ENCODE peak calls at places on chromosomes 7 and 10, in six cellular contexts. One of them, this sample, is unnamed.

GRCh38 chr10:102163342-102163989 is 11.3 kb downstream of the NOLC1 start:
- DNase-seq in stomach: no peak
- DNase-seq in GM12864: no peak
- DNase-seq in fibroblast of mammary gland: no peak
- DNase-seq in colonic mucosa: no peak
- DNase-seq in cardiac fibroblast: no peak
- DNase-seq in this sample: no peak

GRCh38 chr7:82805527-82805960 is 357.1 kb downstream of the PCLO start:
- DNase-seq in stomach: no peak
- DNase-seq in GM12864: no peak
- DNase-seq in fibroblast of mammary gland: peak
- DNase-seq in colonic mucosa: no peak
- DNase-seq in cardiac fibroblast: peak
- DNase-seq in this sample: no peak

GRCh38 chr7:156661637-156662036 is 21.1 kb downstream of the RNF32 start:
- DNase-seq in stomach: no peak
- DNase-seq in GM12864: no peak
- DNase-seq in fibroblast of mammary gland: no peak
- DNase-seq in colonic mucosa: no peak
- DNase-seq in cardiac fibroblast: no peak
- DNase-seq in this sample: no peak

GRCh38 chr10:119762805-119763798 is 37.3 kb downstream of the INPP5F start:
- DNase-seq in stomach: no peak
- DNase-seq in GM12864: no peak
- DNase-seq in fibroblast of mammary gland: no peak
- DNase-seq in colonic mucosa: no peak
- DNase-seq in cardiac fibroblast: no peak
- DNase-seq in this sample: no peak

GRCh38 chr7:11895352-11895751 is 63.4 kb upstream of the THSD7A start:
- DNase-seq in stomach: no peak
- DNase-seq in GM12864: no peak
- DNase-seq in fibroblast of mammary gland: no peak
- DNase-seq in colonic mucosa: no peak
- DNase-seq in cardiac fibroblast: no peak
- DNase-seq in this sample: no peak

GRCh38 chr7:66930341-66930740 is 9.3 kb downstream of the TMEM248 start:
- DNase-seq in stomach: no peak
- DNase-seq in GM12864: no peak
- DNase-seq in fibroblast of mammary gland: peak
- DNase-seq in colonic mucosa: no peak
- DNase-seq in cardiac fibroblast: peak
- DNase-seq in this sample: no peak

GRCh38 chr10:20146004-20146403 is 329.8 kb downstream of the PLXDC2 start:
- DNase-seq in stomach: no peak
- DNase-seq in GM12864: no peak
- DNase-seq in fibroblast of mammary gland: no peak
- DNase-seq in colonic mucosa: no peak
- DNase-seq in cardiac fibroblast: no peak
- DNase-seq in this sample: no peak

GRCh38 chr7:50261593-50261992 is 42.9 kb upstream of the IKZF1 start:
- DNase-seq in stomach: no peak
- DNase-seq in GM12864: no peak
- DNase-seq in fibroblast of mammary gland: no peak
- DNase-seq in colonic mucosa: no peak
- DNase-seq in cardiac fibroblast: no peak
- DNase-seq in this sample: no peak

GRCh38 chr10:24826022-24826421 is 102.3 kb upstream of the ARHGAP21 start:
- DNase-seq in stomach: no peak
- DNase-seq in GM12864: no peak
- DNase-seq in fibroblast of mammary gland: peak
- DNase-seq in colonic mucosa: no peak
- DNase-seq in cardiac fibroblast: peak
- DNase-seq in this sample: no peak

GRCh38 chr10:49560526-49560925 is 21.6 kb upstream of the ERCC6 start:
- DNase-seq in stomach: no peak
- DNase-seq in GM12864: no peak
- DNase-seq in fibroblast of mammary gland: no peak
- DNase-seq in colonic mucosa: no peak
- DNase-seq in cardiac fibroblast: no peak
- DNase-seq in this sample: peak

GRCh38 chr10:72079356-72079755 is 9.0 kb downstream of the SPOCK2 start:
- DNase-seq in stomach: no peak
- DNase-seq in GM12864: no peak
- DNase-seq in fibroblast of mammary gland: no peak
- DNase-seq in colonic mucosa: no peak
- DNase-seq in cardiac fibroblast: no peak
- DNase-seq in this sample: no peak

GRCh38 chr7:41033526-41033925 is 669.4 kb downstream of the INHBA start:
- DNase-seq in stomach: no peak
- DNase-seq in GM12864: no peak
- DNase-seq in fibroblast of mammary gland: peak
- DNase-seq in colonic mucosa: no peak
- DNase-seq in cardiac fibroblast: peak
- DNase-seq in this sample: peak

GRCh38 chr7:80095545-80095944 is 39.1 kb upstream of the GNAI1 start:
- DNase-seq in stomach: no peak
- DNase-seq in GM12864: no peak
- DNase-seq in fibroblast of mammary gland: peak
- DNase-seq in colonic mucosa: no peak
- DNase-seq in cardiac fibroblast: peak
- DNase-seq in this sample: no peak

GRCh38 chr7:152571031-152571430 is 104.9 kb downstream of the XRCC2 start:
- DNase-seq in stomach: no peak
- DNase-seq in GM12864: no peak
- DNase-seq in fibroblast of mammary gland: peak
- DNase-seq in colonic mucosa: no peak
- DNase-seq in cardiac fibroblast: no peak
- DNase-seq in this sample: no peak

GRCh38 chr10:125795111-125795510 is 19.5 kb upstream of the MMP21 start:
- DNase-seq in stomach: no peak
- DNase-seq in GM12864: no peak
- DNase-seq in fibroblast of mammary gland: no peak
- DNase-seq in colonic mucosa: no peak
- DNase-seq in cardiac fibroblast: no peak
- DNase-seq in this sample: no peak

GRCh38 chr10:81071087-81071796 is 533.5 kb downstream of the SH2D4B start:
- DNase-seq in stomach: no peak
- DNase-seq in GM12864: no peak
- DNase-seq in fibroblast of mammary gland: no peak
- DNase-seq in colonic mucosa: no peak
- DNase-seq in cardiac fibroblast: no peak
- DNase-seq in this sample: no peak

GRCh38 chr7:82965088-82966036 is 197.3 kb downstream of the PCLO start:
- DNase-seq in stomach: no peak
- DNase-seq in GM12864: no peak
- DNase-seq in fibroblast of mammary gland: no peak
- DNase-seq in colonic mucosa: no peak
- DNase-seq in cardiac fibroblast: no peak
- DNase-seq in this sample: no peak

GRCh38 chr7:117250801-117251200 is 72.1 kb downstream of the WNT2 start:
- DNase-seq in stomach: no peak
- DNase-seq in GM12864: no peak
- DNase-seq in fibroblast of mammary gland: peak
- DNase-seq in colonic mucosa: no peak
- DNase-seq in cardiac fibroblast: peak
- DNase-seq in this sample: peak

GRCh38 chr10:130300608-130301025 is 164.4 kb downstream of the GLRX3 start:
- DNase-seq in stomach: no peak
- DNase-seq in GM12864: no peak
- DNase-seq in fibroblast of mammary gland: peak
- DNase-seq in colonic mucosa: no peak
- DNase-seq in cardiac fibroblast: no peak
- DNase-seq in this sample: no peak

GRCh38 chr10:63677001-63677400 is 155.8 kb downstream of the REEP3 start:
- DNase-seq in stomach: no peak
- DNase-seq in GM12864: no peak
- DNase-seq in fibroblast of mammary gland: no peak
- DNase-seq in colonic mucosa: no peak
- DNase-seq in cardiac fibroblast: no peak
- DNase-seq in this sample: no peak

GRCh38 chr10:63683686-63684085 is 162.5 kb downstream of the REEP3 start:
- DNase-seq in stomach: no peak
- DNase-seq in GM12864: no peak
- DNase-seq in fibroblast of mammary gland: no peak
- DNase-seq in colonic mucosa: no peak
- DNase-seq in cardiac fibroblast: no peak
- DNase-seq in this sample: no peak

GRCh38 chr10:63684257-63684936 is 163.2 kb downstream of the REEP3 start:
- DNase-seq in stomach: no peak
- DNase-seq in GM12864: no peak
- DNase-seq in fibroblast of mammary gland: no peak
- DNase-seq in colonic mucosa: no peak
- DNase-seq in cardiac fibroblast: no peak
- DNase-seq in this sample: no peak

GRCh38 chr10:63683223-63683622 is 162.0 kb downstream of the REEP3 start:
- DNase-seq in stomach: no peak
- DNase-seq in GM12864: no peak
- DNase-seq in fibroblast of mammary gland: no peak
- DNase-seq in colonic mucosa: no peak
- DNase-seq in cardiac fibroblast: no peak
- DNase-seq in this sample: no peak

DNA sequence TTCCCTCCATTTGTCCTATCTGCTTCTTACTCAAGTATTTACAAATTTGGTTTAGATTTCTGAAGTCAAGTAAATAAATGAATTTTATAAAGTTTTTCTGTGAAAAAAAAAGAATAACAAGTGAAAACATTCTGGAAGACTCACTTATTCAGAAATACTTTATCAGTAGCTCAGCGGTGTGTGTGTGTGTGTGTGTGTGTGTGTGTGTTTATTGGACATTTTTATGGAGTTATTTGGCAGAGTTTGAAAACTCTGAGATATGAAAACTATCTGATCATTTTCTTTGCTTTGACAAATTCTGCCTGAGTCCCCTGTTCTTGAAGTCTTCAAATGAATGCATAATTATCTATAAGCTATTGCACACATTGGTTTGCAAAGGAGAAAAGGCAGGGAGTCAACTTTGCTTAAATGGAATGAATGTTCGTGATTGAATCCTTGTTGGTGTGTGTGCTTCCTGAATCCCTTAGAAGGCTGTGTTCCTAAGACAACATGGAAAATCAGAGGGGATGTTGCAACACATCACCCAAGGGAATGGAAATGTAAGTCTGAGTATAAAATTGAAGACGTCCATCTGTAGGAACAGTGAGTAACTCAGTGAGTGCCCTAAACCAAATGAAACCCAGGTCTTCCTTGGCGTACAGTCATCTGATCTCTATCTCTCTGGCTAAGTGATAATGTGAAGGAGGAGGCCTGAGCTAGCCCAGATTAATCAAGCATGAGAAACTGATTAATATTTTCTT is 160.9 kb downstream of the REEP3 start:
- DNase-seq in stomach: no peak
- DNase-seq in GM12864: no peak
- DNase-seq in fibroblast of mammary gland: peak
- DNase-seq in colonic mucosa: no peak
- DNase-seq in cardiac fibroblast: peak
- DNase-seq in this sample: no peak
- H3K4me3 ChIP-seq in stomach: no peak
- H3K4me3 ChIP-seq in GM12864: no peak
- H3K4me3 ChIP-seq in fibroblast of mammary gland: no peak
- H3K4me3 ChIP-seq in colonic mucosa: no peak
- H3K4me3 ChIP-seq in cardiac fibroblast: no peak
- H3K4me3 ChIP-seq in this sample: no peak

GRCh38 chr7:99625961-99626360 is 9.2 kb downstream of the ZSCAN25 start:
- DNase-seq in stomach: no peak
- DNase-seq in GM12864: no peak
- DNase-seq in fibroblast of mammary gland: no peak
- DNase-seq in colonic mucosa: no peak
- DNase-seq in cardiac fibroblast: no peak
- DNase-seq in this sample: peak
- TF ChIP-seq CTCF in stomach: no peak
- TF ChIP-seq CTCF in GM12864: peak
- TF ChIP-seq CTCF in fibroblast of mammary gland: no peak
- TF ChIP-seq CTCF in colonic mucosa: no peak
- TF ChIP-seq CTCF in cardiac fibroblast: no peak
- TF ChIP-seq CTCF in this sample: no peak

GRCh38 chr10:59873924-59874323 is 32.4 kb downstream of the CCDC6 start:
- DNase-seq in stomach: no peak
- DNase-seq in GM12864: peak
- DNase-seq in fibroblast of mammary gland: no peak
- DNase-seq in colonic mucosa: no peak
- DNase-seq in cardiac fibroblast: no peak
- DNase-seq in this sample: peak
- H3K4me3 ChIP-seq in stomach: no peak
- H3K4me3 ChIP-seq in GM12864: no peak
- H3K4me3 ChIP-seq in fibroblast of mammary gland: no peak
- H3K4me3 ChIP-seq in colonic mucosa: no peak
- H3K4me3 ChIP-seq in cardiac fibroblast: no peak
- H3K4me3 ChIP-seq in this sample: no peak

GRCh38 chr10:103353281-103353680 is 2.3 kb upstream of the PCGF6 start:
- DNase-seq in stomach: no peak
- DNase-seq in GM12864: no peak
- DNase-seq in fibroblast of mammary gland: no peak
- DNase-seq in colonic mucosa: no peak
- DNase-seq in cardiac fibroblast: peak
- DNase-seq in this sample: no peak
- TF ChIP-seq CTCF in stomach: no peak
- TF ChIP-seq CTCF in GM12864: peak
- TF ChIP-seq CTCF in fibroblast of mammary gland: no peak
- TF ChIP-seq CTCF in colonic mucosa: no peak
- TF ChIP-seq CTCF in cardiac fibroblast: no peak
- TF ChIP-seq CTCF in this sample: no peak

GRCh38 chr10:26440091-26440445 is 1.9 kb downstream of the APBB1IP start:
- DNase-seq in stomach: no peak
- DNase-seq in GM12864: no peak
- DNase-seq in fibroblast of mammary gland: no peak
- DNase-seq in colonic mucosa: no peak
- DNase-seq in cardiac fibroblast: no peak
- DNase-seq in this sample: no peak
- H3K4me3 ChIP-seq in stomach: peak
- H3K4me3 ChIP-seq in GM12864: peak
- H3K4me3 ChIP-seq in fibroblast of mammary gland: no peak
- H3K4me3 ChIP-seq in colonic mucosa: no peak
- H3K4me3 ChIP-seq in cardiac fibroblast: no peak
- H3K4me3 ChIP-seq in this sample: no peak